ENCODE peak calls at places on chromosomes 1 and 21, in nine cellular contexts. A is GM13976, O is ACHN, W is D341Med, X is non-pigmented ciliary epithelial cell, F is H7, I is cardiac muscle cell, E is DMS 273 treated with DMSO at 0.1 percent for 48 hours, G is Kasumi-1. L is an unnamed sample.

GRCh38 chr1:67648582-67649326 is 36.2 kb upstream of the GADD45A start:
- DNase-seq in A (no peak), O (no peak), W (no peak), X (no peak), F (peak), I (no peak), E (no peak), G (no peak), L (no peak)

GRCh38 chr1:34597877-34598514 is 156.9 kb upstream of the GJB5 start:
- DNase-seq in A (peak), O (peak), W (peak), X (peak), F (peak), I (peak), E (no peak), G (peak), L (peak)

GRCh38 chr1:180994262-180994661 is 28.4 kb downstream of the STX6 start:
- DNase-seq in A (no peak), O (no peak), W (no peak), X (no peak), F (no peak), I (no peak), E (no peak), G (no peak), L (no peak)

GRCh38 chr1:25733271-25733670 is 66.7 kb upstream of the SELENON start:
- DNase-seq in A (no peak), O (no peak), W (no peak), X (no peak), F (peak), I (no peak), E (no peak), G (no peak), L (no peak)

GRCh38 chr1:229883504-229884200 is 183.4 kb upstream of the GALNT2 start:
- DNase-seq in A (peak), O (no peak), W (no peak), X (no peak), F (no peak), I (no peak), E (no peak), G (no peak), L (no peak)

GRCh38 chr1:174800221-174800791 is 199.4 kb upstream of the CACYBP start:
- DNase-seq in A (no peak), O (peak), W (no peak), X (no peak), F (no peak), I (peak), E (no peak), G (no peak), L (no peak)

GRCh38 chr1:220696863-220697231 is 6.7 kb downstream of the C1orf115 start:
- DNase-seq in A (no peak), O (no peak), W (no peak), X (peak), F (no peak), I (no peak), E (peak), G (peak), L (no peak)

GRCh38 chr21:41443562-41443961 is 17.5 kb downstream of the MX1 start:
- DNase-seq in A (no peak), O (no peak), W (no peak), X (no peak), F (no peak), I (no peak), E (no peak), G (no peak), L (no peak)

GRCh38 chr1:25785321-25786067 is 14.5 kb upstream of the SELENON start:
- DNase-seq in A (no peak), O (no peak), W (no peak), X (no peak), F (no peak), I (no peak), E (no peak), G (no peak), L (no peak)

GRCh38 chr21:39707316-39707715 is 37.7 kb upstream of the IGSF5 start:
- DNase-seq in A (no peak), O (no peak), W (no peak), X (no peak), F (no peak), I (no peak), E (no peak), G (no peak), L (no peak)